ENCODE peak calls at places on chromosomes 5 and 9, in eight cellular contexts. M, G, U, A, W, Z, R and Q are unnamed samples.

GRCh38 chr5:16784088-16784487 is 152.0 kb downstream of the MYO10 start:
- DNase-seq in Z (peak), G (no peak), M (no peak), R (no peak), W (peak), U (no peak), A (no peak), Q (peak)

GRCh38 chr9:116198344-116198743 is 44.8 kb downstream of the PAPPA start:
- DNase-seq in Z (no peak), M (no peak), A (no peak), G (no peak), R (no peak), U (no peak), W (no peak), Q (peak)

GRCh38 chr5:58458851-58459275 is 1.0 kb downstream of the PLK2 start:
- DNase-seq in Z (no peak), U (no peak), A (no peak), M (no peak), R (no peak), W (no peak), G (no peak), Q (no peak)

GRCh38 chr9:84141762-84142370 is 161.3 kb downstream of the RMI1 start:
- DNase-seq in U (no peak), R (no peak), W (no peak), A (no peak), M (no peak), G (no peak), Z (no peak), Q (no peak)

GRCh38 chr9:135478191-135478590 is 1.4 kb upstream of the PPP1R26 start:
- DNase-seq in R (no peak), M (no peak), Z (no peak), A (no peak), W (no peak), U (no peak), G (no peak), Q (no peak)

GRCh38 chr9:107674937-107675277 is 185.3 kb upstream of the KLF4 start:
- DNase-seq in A (no peak), Z (no peak), G (no peak), M (peak), R (no peak), W (peak), U (no peak), Q (no peak)

GRCh38 chr5:61933787-61934626 is 372.0 kb upstream of the KIF2A start:
- DNase-seq in W (peak), U (peak), Z (no peak), M (peak), G (peak), R (no peak), A (no peak), Q (peak)

GRCh38 chr9:21933281-21933680 is 60.9 kb downstream of the CDKN2A start:
- DNase-seq in R (no peak), M (no peak), U (no peak), W (no peak), A (no peak), Z (no peak), G (no peak), Q (no peak)

GRCh38 chr5:131186561-131187256 is 16.0 kb downstream of the LYRM7 start:
- DNase-seq in A (no peak), W (no peak), G (no peak), R (no peak), U (no peak), Z (no peak), M (no peak), Q (peak)

GRCh38 chr9:121886759-121887485 is 206.2 kb downstream of the TTLL11 start:
- DNase-seq in Z (no peak), R (no peak), G (no peak), M (no peak), A (no peak), W (no peak), U (no peak), Q (no peak)

GRCh38 chr9:78115073-78115472 is 83.5 kb upstream of the GNAQ start:
- DNase-seq in Z (no peak), M (no peak), R (no peak), G (no peak), A (no peak), W (no peak), U (no peak), Q (peak)
- TF ChIP-seq CTCF in Z (peak), M (no peak), R (no peak), G (peak), A (no peak), W (peak), U (no peak), Q (peak)

GRCh38 chr9:109639666-109640231 is 140.2 kb upstream of the PALM2AKAP2 start:
- DNase-seq in Z (no peak), A (no peak), G (no peak), R (no peak), W (no peak), M (no peak), U (no peak), Q (no peak)
- H3K4me3 ChIP-seq in Z (peak), A (peak), G (peak), R (peak), W (peak), M (no peak), U (no peak), Q (peak)

DNA sequence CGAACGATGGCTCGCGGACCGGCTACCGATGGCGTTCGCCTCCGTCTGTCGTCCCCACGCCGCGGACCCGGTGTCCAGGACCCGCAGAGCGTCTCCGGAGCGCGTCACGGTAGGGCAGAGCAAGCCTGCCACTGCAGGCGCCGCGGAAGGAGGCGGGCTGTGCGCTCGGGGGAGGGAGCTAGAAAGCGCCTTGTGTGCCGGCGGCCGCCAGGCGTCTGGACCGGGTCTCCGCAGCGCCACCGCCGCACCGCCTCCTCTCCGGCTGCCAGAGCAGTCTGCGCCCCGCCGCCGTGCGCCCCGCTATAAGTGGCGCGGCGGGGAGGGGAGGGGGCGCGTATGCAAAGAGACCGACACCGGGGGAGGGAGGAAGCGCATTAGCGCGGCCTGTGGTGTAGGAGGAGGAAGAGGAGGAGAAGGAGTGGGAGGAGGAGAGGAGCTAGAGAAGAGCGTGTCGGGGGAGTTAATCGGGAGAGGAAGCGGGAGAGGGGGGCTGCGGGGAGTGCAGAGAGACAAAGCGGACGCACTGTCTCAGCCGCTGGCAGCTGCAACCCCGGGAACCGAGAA is at the start of gene ENC1:
- DNase-seq in M (peak), A (peak), Z (no peak), R (peak), G (no peak), U (peak), W (peak), Q (peak)
- TF ChIP-seq CTCF in M (peak), A (peak), Z (no peak), R (peak), G (peak), U (peak), W (peak), Q (peak)

DNA sequence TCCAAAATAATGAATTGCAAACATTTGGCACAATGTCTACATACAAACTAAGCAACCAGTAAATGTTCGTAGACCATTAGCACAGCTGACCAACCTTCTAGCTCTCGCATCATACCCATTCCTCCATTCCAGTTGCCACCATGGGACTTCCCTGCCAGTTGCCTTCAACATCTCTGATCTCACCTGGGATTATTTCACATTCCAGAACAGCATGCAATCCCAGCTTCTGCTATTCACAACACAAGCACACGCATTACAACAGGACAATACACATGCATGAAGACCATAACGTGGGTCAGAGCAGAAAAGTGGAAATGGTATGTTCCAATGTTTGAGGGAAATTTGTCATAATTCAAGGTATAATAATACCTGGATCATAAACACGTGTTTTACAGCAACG is 848.2 kb upstream of the DMAC1 start:
- DNase-seq in M (no peak), U (no peak), R (no peak), A (no peak), G (no peak), Z (no peak), W (no peak), Q (no peak)
- H3K4me3 ChIP-seq in M (no peak), U (no peak), R (no peak), A (no peak), G (no peak), Z (no peak), W (no peak), Q (no peak)